ENCODE peak calls at places on chromosomes 5 and 9, in six cellular contexts. P is mesenchymal stem cell, Y is IMR-90, G is neuronal stem cell, N is H1, Z is trophoblast cell. Q is an unnamed sample.

GRCh38 chr9:105244996-105245719 is 707 bp downstream of the SLC44A1 start:
- DNase-seq in Y (no peak), P (peak), Z (peak), N (peak), G (peak), Q (peak)

GRCh38 chr9:14277202-14277601 is 36.7 kb downstream of the NFIB start:
- DNase-seq in Y (peak), P (peak), Z (peak), G (no peak), N (no peak), Q (no peak)

GRCh38 chr9:80028501-80028900 is 456.7 kb downstream of the TLE4 start:
- DNase-seq in Z (no peak), N (no peak), G (no peak), Y (no peak), P (no peak), Q (no peak)

GRCh38 chr5:172795401-172795977 is 24.5 kb upstream of the DUSP1 start:
- DNase-seq in P (peak), Z (peak), G (no peak), Y (peak), N (no peak), Q (no peak)

GRCh38 chr9:133144142-133144886 is 19.4 kb downstream of the GBGT1 start:
- DNase-seq in Z (peak), G (peak), Y (peak), N (no peak), P (peak), Q (peak)

GRCh38 chr9:114238919-114239879 is 83.7 kb upstream of the ORM1 start:
- DNase-seq in P (peak), G (no peak), Y (peak), Z (no peak), N (no peak), Q (peak)

GRCh38 chr9:20271107-20271506 is 351.2 kb downstream of the MLLT3 start:
- DNase-seq in Z (no peak), P (no peak), N (no peak), Y (no peak), G (no peak), Q (no peak)

GRCh38 chr5:36441215-36441614 is 139.5 kb upstream of the RANBP3L start:
- DNase-seq in N (no peak), P (no peak), Z (no peak), Y (no peak), G (no peak), Q (no peak)

GRCh38 chr5:43020294-43020711 is 19.8 kb downstream of the ANXA2R start:
- DNase-seq in Y (peak), Z (peak), N (no peak), G (no peak), P (no peak), Q (peak)

GRCh38 chr9:737400-738120 is 103.9 kb upstream of the DMRT1 start:
- DNase-seq in P (no peak), G (no peak), Y (no peak), Z (no peak), N (no peak), Q (no peak)

GRCh38 chr5:5179079-5179478 is 38.9 kb downstream of the ADAMTS16 start:
- DNase-seq in Y (no peak), G (no peak), Z (no peak), N (no peak), P (no peak), Q (no peak)

GRCh38 chr5:171667341-171668096 is 118.1 kb upstream of the SMIM23 start:
- DNase-seq in N (peak), G (peak), Y (peak), P (peak), Z (peak), Q (peak)

GRCh38 chr9:89542461-89543021 is 44.6 kb upstream of the SEMA4D start:
- DNase-seq in N (no peak), Z (no peak), Y (no peak), P (no peak), G (no peak), Q (no peak)

GRCh38 chr5:159310492-159310891 is 19.8 kb downstream of the IL12B start:
- DNase-seq in Z (peak), G (peak), N (peak), P (no peak), Y (no peak), Q (peak)
- H3K14ac ChIP-seq in Z (no peak), G (no peak), N (no peak), P (no peak), Y (no peak), Q (no peak)

DNA sequence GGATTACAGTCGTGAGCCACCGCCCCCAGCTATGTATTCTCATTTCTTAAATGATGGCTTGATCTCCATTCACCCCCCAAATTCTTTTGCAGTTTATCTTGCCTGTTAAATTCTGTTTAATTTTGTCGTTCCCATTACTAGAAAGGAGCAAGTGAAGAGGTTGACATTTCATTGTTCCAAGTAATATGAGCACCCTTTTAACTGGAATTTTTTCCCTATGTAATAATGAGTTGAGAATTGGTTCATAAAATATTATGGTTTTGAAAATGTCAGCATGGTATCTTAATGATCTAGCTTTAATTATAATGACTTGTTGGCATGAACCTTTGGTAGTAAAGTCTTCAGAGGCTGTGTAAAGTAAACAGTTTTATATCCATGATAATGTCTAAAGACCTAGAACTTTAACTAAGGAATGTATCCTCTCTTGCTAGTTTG is 37.4 kb downstream of the F2RL2 start:
- DNase-seq in G (no peak), N (no peak), Y (no peak), Z (no peak), P (no peak), Q (no peak)
- H3K14ac ChIP-seq in G (no peak), N (no peak), Y (no peak), Z (no peak), P (no peak), Q (no peak)

GRCh38 chr9:92612292-92612691 is 57.6 kb downstream of the IPPK start:
- DNase-seq in P (no peak), Y (no peak), Z (no peak), G (no peak), N (no peak), Q (no peak)
- H3K14ac ChIP-seq in P (no peak), Y (no peak), Z (no peak), G (no peak), N (no peak), Q (no peak)

DNA sequence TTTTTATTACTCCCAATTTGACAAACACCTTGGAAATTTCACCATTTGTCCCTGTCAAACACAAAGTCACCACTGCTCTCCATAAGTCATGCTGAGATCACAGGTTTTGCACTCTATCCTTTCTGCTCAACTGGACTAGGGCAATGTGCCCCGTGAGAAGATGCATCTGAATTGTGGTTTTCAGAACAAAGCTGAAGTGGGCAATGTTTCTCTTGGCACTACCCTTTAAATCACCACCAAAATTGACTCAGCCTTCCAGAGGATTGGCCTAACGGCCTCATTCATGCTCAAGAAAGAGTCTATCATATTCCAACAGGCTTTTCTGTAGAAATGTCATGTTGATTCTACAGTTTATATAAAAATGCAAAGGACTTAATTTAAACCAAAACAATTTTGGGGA is 81.0 kb upstream of the TRIO start:
- DNase-seq in Y (no peak), N (no peak), Z (no peak), P (no peak), G (no peak), Q (no peak)
- H3K14ac ChIP-seq in Y (no peak), N (no peak), Z (no peak), P (no peak), G (no peak), Q (no peak)

GRCh38 chr5:157050050-157050449 is 8.9 kb downstream of the HAVCR1 start:
- DNase-seq in G (no peak), Y (no peak), Z (no peak), N (no peak), P (no peak), Q (no peak)
- H3K14ac ChIP-seq in G (no peak), Y (no peak), Z (no peak), N (no peak), P (no peak), Q (no peak)

DNA sequence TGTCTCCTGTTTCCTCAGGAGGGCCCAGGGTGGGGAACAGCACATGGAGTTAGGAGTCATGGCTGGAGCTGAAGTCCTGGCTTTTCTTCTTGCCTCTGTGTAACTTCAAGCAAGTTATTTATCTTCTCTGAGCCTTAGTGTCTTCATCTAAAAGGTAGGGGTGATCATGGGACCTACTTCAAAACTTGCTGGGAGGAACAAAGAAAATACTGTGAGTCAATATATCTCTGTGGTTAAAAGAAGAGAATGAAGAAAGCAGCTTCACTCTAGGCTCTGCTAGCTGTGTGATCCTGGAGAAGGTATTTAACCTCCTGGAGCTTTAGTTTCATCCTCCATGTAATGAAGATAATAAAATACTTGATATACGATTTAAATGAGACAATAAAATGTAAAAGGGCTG is 26.5 kb downstream of the AFAP1L1 start:
- DNase-seq in P (no peak), G (no peak), Z (no peak), N (no peak), Y (no peak), Q (no peak)
- H3K14ac ChIP-seq in P (no peak), G (no peak), Z (no peak), N (no peak), Y (no peak), Q (no peak)

Q was measured in H9.